ENCODE peak calls at places on chromosome 22, in eight cellular contexts. One of them, this sample, is unnamed.

GRCh38 chr22:24968066-24968561 is 15.6 kb downstream of the KIAA1671 start:
- DNase-seq in naive thymus-derived CD4-positive, alpha-beta T cell: no peak
- DNase-seq in keratinocyte: peak; percentile 88
- DNase-seq in OCI-LY7: no peak
- DNase-seq in neuronal stem cell: no peak
- DNase-seq in fibroblast of lung: no peak
- DNase-seq in astrocyte: peak; percentile 34
- DNase-seq in Caco-2: peak; percentile 59
- DNase-seq in this sample: no peak

GRCh38 chr22:40547729-40548143 is 88.8 kb downstream of the MRTFA start:
- DNase-seq in naive thymus-derived CD4-positive, alpha-beta T cell: no peak
- DNase-seq in keratinocyte: no peak
- DNase-seq in OCI-LY7: no peak
- DNase-seq in neuronal stem cell: no peak
- DNase-seq in fibroblast of lung: peak; percentile 37
- DNase-seq in astrocyte: no peak
- DNase-seq in Caco-2: no peak
- DNase-seq in this sample: peak; percentile 24

GRCh38 chr22:47275479-47276218 is 513.2 kb downstream of the TBC1D22A start:
- DNase-seq in naive thymus-derived CD4-positive, alpha-beta T cell: no peak
- DNase-seq in keratinocyte: no peak
- DNase-seq in OCI-LY7: no peak
- DNase-seq in neuronal stem cell: no peak
- DNase-seq in fibroblast of lung: no peak
- DNase-seq in astrocyte: no peak
- DNase-seq in Caco-2: no peak
- DNase-seq in this sample: no peak

GRCh38 chr22:25748704-25749103 is 6.7 kb downstream of the MYO18B start:
- DNase-seq in naive thymus-derived CD4-positive, alpha-beta T cell: no peak
- DNase-seq in keratinocyte: no peak
- DNase-seq in OCI-LY7: no peak
- DNase-seq in neuronal stem cell: no peak
- DNase-seq in fibroblast of lung: no peak
- DNase-seq in astrocyte: no peak
- DNase-seq in Caco-2: no peak
- DNase-seq in this sample: no peak

GRCh38 chr22:26564181-26564580 is 25.8 kb downstream of the TPST2 start:
- DNase-seq in naive thymus-derived CD4-positive, alpha-beta T cell: no peak
- DNase-seq in keratinocyte: no peak
- DNase-seq in OCI-LY7: no peak
- DNase-seq in neuronal stem cell: no peak
- DNase-seq in fibroblast of lung: no peak
- DNase-seq in astrocyte: no peak
- DNase-seq in Caco-2: no peak
- DNase-seq in this sample: no peak

GRCh38 chr22:17918840-17919239 is 105.5 kb downstream of the MICAL3 start:
- DNase-seq in naive thymus-derived CD4-positive, alpha-beta T cell: no peak
- DNase-seq in keratinocyte: no peak
- DNase-seq in OCI-LY7: no peak
- DNase-seq in neuronal stem cell: no peak
- DNase-seq in fibroblast of lung: no peak
- DNase-seq in astrocyte: peak; percentile 70
- DNase-seq in Caco-2: no peak
- DNase-seq in this sample: peak; percentile 70

GRCh38 chr22:17922925-17923898 is 101.1 kb downstream of the MICAL3 start:
- DNase-seq in naive thymus-derived CD4-positive, alpha-beta T cell: no peak
- DNase-seq in keratinocyte: no peak
- DNase-seq in OCI-LY7: no peak
- DNase-seq in neuronal stem cell: no peak
- DNase-seq in fibroblast of lung: peak; percentile 95
- DNase-seq in astrocyte: peak; percentile 97
- DNase-seq in Caco-2: no peak
- DNase-seq in this sample: peak; percentile 66

GRCh38 chr22:19652316-19652715 is 62.0 kb upstream of the SEPTIN5 start:
- DNase-seq in naive thymus-derived CD4-positive, alpha-beta T cell: no peak
- DNase-seq in keratinocyte: no peak
- DNase-seq in OCI-LY7: no peak
- DNase-seq in neuronal stem cell: no peak
- DNase-seq in fibroblast of lung: no peak
- DNase-seq in astrocyte: no peak
- DNase-seq in Caco-2: no peak
- DNase-seq in this sample: no peak

GRCh38 chr22:29994027-29994715 is 86.1 kb upstream of the HORMAD2 start:
- DNase-seq in naive thymus-derived CD4-positive, alpha-beta T cell: no peak
- DNase-seq in keratinocyte: no peak
- DNase-seq in OCI-LY7: no peak
- DNase-seq in neuronal stem cell: no peak
- DNase-seq in fibroblast of lung: peak; percentile 56
- DNase-seq in astrocyte: peak; percentile 92
- DNase-seq in Caco-2: no peak
- DNase-seq in this sample: peak; percentile 74

GRCh38 chr22:43884600-43885318 is 7.1 kb downstream of the PNPLA5 start:
- DNase-seq in naive thymus-derived CD4-positive, alpha-beta T cell: no peak
- DNase-seq in keratinocyte: no peak
- DNase-seq in OCI-LY7: peak; percentile 56
- DNase-seq in neuronal stem cell: peak; percentile 54
- DNase-seq in fibroblast of lung: peak; percentile 53
- DNase-seq in astrocyte: no peak
- DNase-seq in Caco-2: peak; percentile 46
- DNase-seq in this sample: peak; percentile 38

GRCh38 chr22:27372969-27373670 is 428.4 kb downstream of the MN1 start:
- DNase-seq in naive thymus-derived CD4-positive, alpha-beta T cell: no peak
- DNase-seq in keratinocyte: no peak
- DNase-seq in OCI-LY7: peak; percentile 80
- DNase-seq in neuronal stem cell: peak; percentile 72
- DNase-seq in fibroblast of lung: no peak
- DNase-seq in astrocyte: no peak
- DNase-seq in Caco-2: peak; percentile 73
- DNase-seq in this sample: peak; percentile 91

GRCh38 chr22:44368611-44369010 is 55.9 kb upstream of the SHISAL1 start:
- DNase-seq in naive thymus-derived CD4-positive, alpha-beta T cell: no peak
- DNase-seq in keratinocyte: no peak
- DNase-seq in OCI-LY7: no peak
- DNase-seq in neuronal stem cell: no peak
- DNase-seq in fibroblast of lung: no peak
- DNase-seq in astrocyte: no peak
- DNase-seq in Caco-2: no peak
- DNase-seq in this sample: no peak

GRCh38 chr22:50603511-50604255 is 3.1 kb downstream of the MAPK8IP2 start:
- DNase-seq in naive thymus-derived CD4-positive, alpha-beta T cell: no peak
- DNase-seq in keratinocyte: no peak
- DNase-seq in OCI-LY7: no peak
- DNase-seq in neuronal stem cell: no peak
- DNase-seq in fibroblast of lung: no peak
- DNase-seq in astrocyte: no peak
- DNase-seq in Caco-2: no peak
- DNase-seq in this sample: no peak

GRCh38 chr22:19943665-19944026 is 2.0 kb upstream of the TXNRD2 start:
- DNase-seq in naive thymus-derived CD4-positive, alpha-beta T cell: no peak
- DNase-seq in keratinocyte: no peak
- DNase-seq in OCI-LY7: peak; percentile 43
- DNase-seq in neuronal stem cell: no peak
- DNase-seq in fibroblast of lung: peak; percentile 65
- DNase-seq in astrocyte: peak; percentile 83
- DNase-seq in Caco-2: no peak
- DNase-seq in this sample: peak; percentile 83

GRCh38 chr22:48236261-48236660 is 1473.8 kb downstream of the TBC1D22A start:
- DNase-seq in naive thymus-derived CD4-positive, alpha-beta T cell: no peak
- DNase-seq in keratinocyte: no peak
- DNase-seq in OCI-LY7: no peak
- DNase-seq in neuronal stem cell: no peak
- DNase-seq in fibroblast of lung: no peak
- DNase-seq in astrocyte: no peak
- DNase-seq in Caco-2: no peak
- DNase-seq in this sample: no peak

DNA sequence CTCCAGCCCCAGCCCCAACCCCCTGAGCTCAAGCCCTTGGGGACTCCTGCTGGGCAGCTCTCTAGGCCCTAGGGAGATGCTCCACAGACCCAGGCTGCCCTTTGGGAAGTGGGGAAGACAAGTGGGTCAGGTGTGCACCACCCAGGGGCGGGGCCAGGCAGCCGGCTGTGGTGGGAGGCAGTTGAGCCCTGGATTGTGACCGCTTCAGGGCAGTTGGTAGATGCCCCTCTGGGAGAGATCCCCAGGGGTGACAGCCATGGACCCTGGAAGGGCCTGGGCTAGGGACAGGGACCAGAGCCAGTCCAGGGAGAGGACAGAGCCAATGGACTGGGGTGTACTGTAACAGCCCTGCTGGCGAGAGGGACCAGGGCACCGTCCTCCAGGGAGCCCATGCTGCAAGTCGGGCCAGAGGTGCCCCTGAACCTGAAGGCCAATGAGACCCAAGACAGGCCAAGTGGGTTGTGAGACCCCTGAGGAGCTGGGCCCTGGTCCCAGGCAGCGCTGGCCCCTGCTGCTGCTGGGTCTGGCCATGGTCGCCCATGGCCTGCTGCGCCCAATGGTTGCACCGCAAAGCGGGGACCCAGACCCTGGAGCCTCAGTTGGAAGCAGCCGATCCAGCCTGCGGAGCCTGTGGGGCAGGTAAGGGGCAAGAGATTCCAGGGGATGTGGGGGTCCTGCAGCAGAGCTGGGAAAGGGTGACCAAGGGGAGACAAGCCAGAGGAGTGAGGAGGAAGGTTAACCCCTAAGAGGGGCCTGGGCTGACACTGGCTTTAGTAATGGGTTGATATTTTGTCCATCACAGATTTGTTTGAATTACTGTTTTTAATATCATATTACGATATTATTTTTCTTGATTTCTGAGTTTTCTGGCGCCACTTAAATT is at the start of gene IGLL5:
- DNase-seq in naive thymus-derived CD4-positive, alpha-beta T cell: no peak
- DNase-seq in keratinocyte: no peak
- DNase-seq in OCI-LY7: peak; percentile 67
- DNase-seq in neuronal stem cell: no peak
- DNase-seq in fibroblast of lung: no peak
- DNase-seq in astrocyte: no peak
- DNase-seq in Caco-2: no peak
- DNase-seq in this sample: no peak
- H3K4me1 ChIP-seq in naive thymus-derived CD4-positive, alpha-beta T cell: no peaks in the 10 kb centered on the region
- H3K4me1 ChIP-seq in keratinocyte: no peaks in the 10 kb centered on the region
- H3K4me1 ChIP-seq in OCI-LY7: peaks cover 65% of the 10 kb centered on the region
- H3K4me1 ChIP-seq in neuronal stem cell: no peaks in the 10 kb centered on the region
- H3K4me1 ChIP-seq in fibroblast of lung: no peaks in the 10 kb centered on the region
- H3K4me1 ChIP-seq in astrocyte: no peaks in the 10 kb centered on the region
- H3K4me1 ChIP-seq in Caco-2: no peaks in the 10 kb centered on the region
- H3K4me1 ChIP-seq in this sample: no peaks in the 10 kb centered on the region

DNA sequence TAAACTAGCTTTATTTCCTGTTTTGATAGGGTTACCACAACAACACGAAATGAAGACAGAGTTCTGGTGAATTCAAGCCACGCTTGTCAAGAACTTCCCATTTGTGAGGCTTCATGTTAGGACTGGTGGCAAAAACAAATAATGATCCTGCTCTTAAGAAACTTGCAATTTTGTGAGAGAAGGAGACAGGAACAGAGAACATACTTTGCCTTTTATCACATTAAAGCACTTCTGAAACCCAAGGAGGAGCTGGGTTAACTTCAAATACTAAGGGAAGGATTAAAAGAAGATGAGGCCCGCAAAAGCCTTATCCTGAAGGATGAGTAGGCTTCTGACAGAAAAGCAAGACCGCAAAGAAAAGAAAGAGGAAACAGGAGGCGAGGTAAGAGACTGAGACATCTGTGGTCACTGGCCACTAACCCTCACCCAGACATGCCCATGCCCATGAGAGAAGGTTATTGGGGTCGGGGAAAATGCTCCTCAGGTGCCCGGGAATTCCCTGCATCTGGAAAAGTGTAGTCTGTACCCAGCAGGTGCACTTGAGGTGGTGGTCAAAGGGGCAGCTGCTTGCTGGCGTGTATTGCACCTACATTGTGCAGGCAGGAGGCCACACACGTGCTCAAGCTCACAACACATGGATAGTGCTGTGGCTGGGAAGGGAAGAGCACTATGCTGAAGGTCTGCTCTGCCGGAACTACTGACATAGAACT is 50.5 kb downstream of the MAPK1 start:
- DNase-seq in naive thymus-derived CD4-positive, alpha-beta T cell: peak; percentile 16
- DNase-seq in keratinocyte: peak; percentile 26
- DNase-seq in OCI-LY7: peak; percentile 86
- DNase-seq in neuronal stem cell: no peak
- DNase-seq in fibroblast of lung: peak; percentile 92
- DNase-seq in astrocyte: peak; percentile 91
- DNase-seq in Caco-2: no peak
- DNase-seq in this sample: peak; percentile 98
- H3K4me1 ChIP-seq in naive thymus-derived CD4-positive, alpha-beta T cell: peaks cover 40% of the 10 kb centered on the region
- H3K4me1 ChIP-seq in keratinocyte: peaks cover 22% of the 10 kb centered on the region
- H3K4me1 ChIP-seq in OCI-LY7: peaks cover 52% of the 10 kb centered on the region
- H3K4me1 ChIP-seq in neuronal stem cell: peaks cover 6% of the 10 kb centered on the region
- H3K4me1 ChIP-seq in fibroblast of lung: peaks cover 10% of the 10 kb centered on the region
- H3K4me1 ChIP-seq in astrocyte: peaks cover 17% of the 10 kb centered on the region
- H3K4me1 ChIP-seq in Caco-2: no peaks in the 10 kb centered on the region
- H3K4me1 ChIP-seq in this sample: peaks cover 11% of the 10 kb centered on the region

DNA sequence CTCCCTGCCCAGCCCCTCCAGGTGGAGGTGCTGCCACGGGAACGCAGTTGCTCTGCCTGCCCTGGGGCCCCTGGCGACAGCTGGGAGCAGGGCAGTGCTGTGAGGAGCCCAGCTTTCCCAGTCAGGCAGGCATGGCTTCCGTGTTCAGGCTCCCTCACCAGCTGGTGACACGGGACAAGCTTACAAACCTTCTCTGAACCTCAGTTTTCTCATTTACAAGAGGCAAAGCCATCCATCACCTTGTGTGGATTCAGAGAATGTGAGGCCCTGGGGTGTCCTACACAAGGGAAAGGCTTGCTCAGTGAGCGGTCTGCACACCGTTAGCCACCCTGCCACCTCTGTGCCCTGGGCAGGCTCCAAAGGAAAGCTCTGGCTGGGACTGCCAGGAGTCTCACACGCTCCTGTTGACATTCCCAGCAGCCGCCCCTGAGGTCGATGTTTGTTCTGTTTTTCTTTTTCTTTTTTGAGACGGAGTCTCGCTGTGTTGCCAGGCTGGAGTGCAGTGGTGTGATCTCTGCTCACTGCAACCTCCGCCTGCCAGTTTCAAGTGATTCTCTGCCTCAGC is 23.5 kb downstream of the SUN2 start:
- DNase-seq in naive thymus-derived CD4-positive, alpha-beta T cell: no peak
- DNase-seq in keratinocyte: no peak
- DNase-seq in OCI-LY7: no peak
- DNase-seq in neuronal stem cell: no peak
- DNase-seq in fibroblast of lung: no peak
- DNase-seq in astrocyte: no peak
- DNase-seq in Caco-2: no peak
- DNase-seq in this sample: no peak
- H3K4me1 ChIP-seq in naive thymus-derived CD4-positive, alpha-beta T cell: peaks cover 13% of the 10 kb centered on the region
- H3K4me1 ChIP-seq in keratinocyte: peaks cover 14% of the 10 kb centered on the region
- H3K4me1 ChIP-seq in OCI-LY7: no peaks in the 10 kb centered on the region
- H3K4me1 ChIP-seq in neuronal stem cell: no peaks in the 10 kb centered on the region
- H3K4me1 ChIP-seq in fibroblast of lung: peaks cover 7% of the 10 kb centered on the region
- H3K4me1 ChIP-seq in astrocyte: no peaks in the 10 kb centered on the region
- H3K4me1 ChIP-seq in Caco-2: no peaks in the 10 kb centered on the region
- H3K4me1 ChIP-seq in this sample: peaks cover 3% of the 10 kb centered on the region

DNA sequence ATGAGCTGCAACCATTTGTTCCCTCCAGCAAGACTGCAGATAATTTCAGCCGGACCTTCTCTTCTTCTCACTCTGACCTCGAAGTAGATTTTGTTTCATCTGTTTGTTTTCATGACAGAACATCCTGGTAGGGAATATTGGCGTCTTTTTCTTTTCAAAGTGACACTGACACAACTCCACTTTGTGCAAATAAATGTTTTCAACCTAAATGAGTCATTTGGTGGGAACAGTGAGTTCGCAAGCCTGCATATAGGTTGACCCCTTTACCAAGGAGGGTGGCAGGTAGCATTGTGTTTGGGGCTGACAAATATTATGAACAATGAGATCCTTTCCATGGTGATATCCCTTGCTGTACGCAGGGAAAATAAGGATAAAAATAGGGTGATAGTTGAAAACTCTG is 55.0 kb downstream of the LARGE1 start:
- DNase-seq in naive thymus-derived CD4-positive, alpha-beta T cell: no peak
- DNase-seq in keratinocyte: no peak
- DNase-seq in OCI-LY7: no peak
- DNase-seq in neuronal stem cell: no peak
- DNase-seq in fibroblast of lung: no peak
- DNase-seq in astrocyte: no peak
- DNase-seq in Caco-2: no peak
- DNase-seq in this sample: peak; percentile 33
- H3K4me1 ChIP-seq in naive thymus-derived CD4-positive, alpha-beta T cell: no peaks in the 10 kb centered on the region
- H3K4me1 ChIP-seq in keratinocyte: no peaks in the 10 kb centered on the region
- H3K4me1 ChIP-seq in OCI-LY7: no peaks in the 10 kb centered on the region
- H3K4me1 ChIP-seq in neuronal stem cell: no peaks in the 10 kb centered on the region
- H3K4me1 ChIP-seq in fibroblast of lung: peaks cover 25% of the 10 kb centered on the region
- H3K4me1 ChIP-seq in astrocyte: peaks cover 2% of the 10 kb centered on the region
- H3K4me1 ChIP-seq in Caco-2: no peaks in the 10 kb centered on the region
- H3K4me1 ChIP-seq in this sample: peaks cover 2% of the 10 kb centered on the region